ENCODE peak calls at places on chromosomes 4 and X, in seven cellular contexts. One of them, this sample, is unnamed.

GRCh38 chr4:7645956-7646355 is 211.2 kb upstream of the PSAPL1 start:
- DNase-seq in sigmoid colon: no peak
- DNase-seq in breast epithelium: no peak
- DNase-seq in transverse colon: no peak
- DNase-seq in HCT116: no peak
- DNase-seq in esophagus muscularis mucosa: no peak
- DNase-seq in H1: no peak
- DNase-seq in this sample: no peak

GRCh38 chrX:44876076-44876475 is 3.1 kb downstream of the KDM6A start:
- DNase-seq in transverse colon: no peak
- DNase-seq in breast epithelium: no peak
- DNase-seq in H1: no peak
- DNase-seq in esophagus muscularis mucosa: no peak
- DNase-seq in HCT116: no peak
- DNase-seq in sigmoid colon: no peak
- DNase-seq in this sample: no peak

GRCh38 chrX:110228453-110228852 is 89.4 kb downstream of the AMMECR1 start:
- DNase-seq in H1: no peak
- DNase-seq in breast epithelium: no peak
- DNase-seq in HCT116: no peak
- DNase-seq in transverse colon: no peak
- DNase-seq in sigmoid colon: no peak
- DNase-seq in esophagus muscularis mucosa: no peak
- DNase-seq in this sample: no peak

GRCh38 chr4:84379881-84380618 is 119.0 kb downstream of the NKX6-1 start:
- DNase-seq in breast epithelium: no peak
- DNase-seq in transverse colon: no peak
- DNase-seq in H1: no peak
- DNase-seq in sigmoid colon: no peak
- DNase-seq in esophagus muscularis mucosa: no peak
- DNase-seq in HCT116: no peak
- DNase-seq in this sample: no peak

GRCh38 chr4:8370835-8371234 is 69.7 kb downstream of the ACOX3 start:
- DNase-seq in esophagus muscularis mucosa: no peak
- DNase-seq in sigmoid colon: peak
- DNase-seq in breast epithelium: no peak
- DNase-seq in H1: no peak
- DNase-seq in HCT116: no peak
- DNase-seq in transverse colon: no peak
- DNase-seq in this sample: no peak

GRCh38 chr4:46386570-46386969 is 3.4 kb downstream of the GABRA2 start:
- DNase-seq in HCT116: no peak
- DNase-seq in esophagus muscularis mucosa: no peak
- DNase-seq in transverse colon: no peak
- DNase-seq in H1: no peak
- DNase-seq in sigmoid colon: no peak
- DNase-seq in breast epithelium: no peak
- DNase-seq in this sample: no peak

GRCh38 chr4:39446842-39447573 is 11.7 kb downstream of the RPL9 start:
- DNase-seq in sigmoid colon: peak
- DNase-seq in esophagus muscularis mucosa: no peak
- DNase-seq in H1: peak
- DNase-seq in HCT116: no peak
- DNase-seq in transverse colon: peak
- DNase-seq in breast epithelium: peak
- DNase-seq in this sample: peak

GRCh38 chr4:121764702-121765367 is at the start of gene SMIM43:
- DNase-seq in breast epithelium: no peak
- DNase-seq in transverse colon: no peak
- DNase-seq in esophagus muscularis mucosa: no peak
- DNase-seq in sigmoid colon: no peak
- DNase-seq in HCT116: no peak
- DNase-seq in H1: peak
- DNase-seq in this sample: no peak

GRCh38 chr4:17516980-17517379 is 2.0 kb downstream of the CLRN2 start:
- DNase-seq in HCT116: no peak
- DNase-seq in esophagus muscularis mucosa: no peak
- DNase-seq in H1: no peak
- DNase-seq in transverse colon: no peak
- DNase-seq in sigmoid colon: no peak
- DNase-seq in breast epithelium: no peak
- DNase-seq in this sample: no peak

GRCh38 chrX:52263417-52263816 is 78.7 kb downstream of the MAGED4 start:
- DNase-seq in esophagus muscularis mucosa: no peak
- DNase-seq in transverse colon: no peak
- DNase-seq in breast epithelium: no peak
- DNase-seq in HCT116: no peak
- DNase-seq in H1: no peak
- DNase-seq in sigmoid colon: no peak
- DNase-seq in this sample: no peak

GRCh38 chrX:65697915-65698796 is 30.7 kb downstream of the MSN start:
- DNase-seq in HCT116: no peak
- DNase-seq in sigmoid colon: no peak
- DNase-seq in breast epithelium: no peak
- DNase-seq in H1: no peak
- DNase-seq in transverse colon: peak
- DNase-seq in esophagus muscularis mucosa: no peak
- DNase-seq in this sample: no peak

GRCh38 chr4:56197387-56197786 is 189.9 kb downstream of the AASDH start:
- DNase-seq in HCT116: no peak
- DNase-seq in breast epithelium: no peak
- DNase-seq in sigmoid colon: no peak
- DNase-seq in transverse colon: peak
- DNase-seq in esophagus muscularis mucosa: no peak
- DNase-seq in H1: no peak
- DNase-seq in this sample: no peak

GRCh38 chr4:122739174-122739573 is 6.7 kb downstream of the BBS12 start:
- DNase-seq in transverse colon: no peak
- DNase-seq in H1: no peak
- DNase-seq in breast epithelium: no peak
- DNase-seq in sigmoid colon: no peak
- DNase-seq in esophagus muscularis mucosa: no peak
- DNase-seq in HCT116: no peak
- DNase-seq in this sample: no peak

GRCh38 chr4:18197467-18197866 is 175.9 kb upstream of the LCORL start:
- DNase-seq in sigmoid colon: no peak
- DNase-seq in transverse colon: no peak
- DNase-seq in esophagus muscularis mucosa: no peak
- DNase-seq in H1: no peak
- DNase-seq in HCT116: no peak
- DNase-seq in breast epithelium: no peak
- DNase-seq in this sample: no peak

GRCh38 chr4:184475096-184475461 is 729 bp upstream of the IRF2 start:
- DNase-seq in sigmoid colon: peak
- DNase-seq in esophagus muscularis mucosa: no peak
- DNase-seq in HCT116: no peak
- DNase-seq in breast epithelium: peak
- DNase-seq in transverse colon: peak
- DNase-seq in H1: no peak
- DNase-seq in this sample: peak

GRCh38 chr4:184474261-184475095 is at the start of gene IRF2:
- DNase-seq in esophagus muscularis mucosa: peak
- DNase-seq in sigmoid colon: peak
- DNase-seq in H1: peak
- DNase-seq in breast epithelium: peak
- DNase-seq in transverse colon: peak
- DNase-seq in HCT116: peak
- DNase-seq in this sample: peak

GRCh38 chr4:184472540-184473264 is 1.6 kb downstream of the IRF2 start:
- DNase-seq in breast epithelium: peak
- DNase-seq in HCT116: no peak
- DNase-seq in sigmoid colon: peak
- DNase-seq in transverse colon: peak
- DNase-seq in esophagus muscularis mucosa: peak
- DNase-seq in H1: peak
- DNase-seq in this sample: peak

GRCh38 chr4:184473265-184473514 is 1.2 kb downstream of the IRF2 start:
- DNase-seq in HCT116: no peak
- DNase-seq in transverse colon: no peak
- DNase-seq in esophagus muscularis mucosa: no peak
- DNase-seq in sigmoid colon: no peak
- DNase-seq in breast epithelium: no peak
- DNase-seq in H1: peak
- DNase-seq in this sample: no peak

DNA sequence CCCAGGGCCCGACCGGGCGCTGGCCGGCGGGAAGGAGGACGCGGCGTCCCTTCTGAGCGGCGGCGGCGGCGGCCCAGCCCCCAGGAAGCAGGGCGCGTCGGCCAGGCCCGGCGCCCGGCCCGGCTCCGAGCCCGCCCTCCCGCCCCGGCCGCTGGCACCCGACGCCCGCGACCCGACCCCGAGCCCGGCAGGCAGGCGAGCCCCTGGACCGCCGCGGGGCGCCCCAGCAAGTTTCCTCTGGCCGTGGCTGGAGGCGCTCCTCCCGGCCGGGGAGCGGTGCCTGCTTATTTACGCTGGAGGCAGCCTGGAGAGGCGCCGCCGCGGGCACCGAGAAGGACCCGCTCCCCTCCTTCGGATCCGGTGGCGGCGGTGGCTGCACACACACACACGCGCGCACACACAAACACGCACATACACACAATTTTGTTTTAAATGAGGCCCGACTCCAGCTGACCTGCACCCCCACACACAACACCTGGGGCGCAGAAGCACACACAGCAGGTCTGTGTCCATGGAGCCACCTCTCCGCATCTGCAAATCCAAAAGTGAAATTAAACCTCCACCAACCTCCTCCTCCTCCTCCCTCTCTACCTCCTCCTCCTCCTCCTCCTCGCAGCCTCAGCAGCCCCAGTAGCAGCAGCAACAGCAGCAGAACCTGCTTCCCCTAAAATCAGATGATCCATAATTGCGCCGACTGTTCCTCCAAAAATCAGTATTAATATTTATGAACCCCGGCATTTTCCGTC is 662 bp downstream of the IRF2 start:
- DNase-seq in H1: peak
- DNase-seq in transverse colon: peak
- DNase-seq in breast epithelium: peak
- DNase-seq in HCT116: no peak
- DNase-seq in sigmoid colon: no peak
- DNase-seq in esophagus muscularis mucosa: no peak
- DNase-seq in this sample: no peak
- TF ChIP-seq POLR2A in H1: no peak
- TF ChIP-seq POLR2A in transverse colon: no peak
- TF ChIP-seq POLR2A in breast epithelium: no peak
- TF ChIP-seq POLR2A in HCT116: no peak
- TF ChIP-seq POLR2A in sigmoid colon: no peak
- TF ChIP-seq POLR2A in esophagus muscularis mucosa: no peak
- TF ChIP-seq POLR2A in this sample: no peak

GRCh38 chr4:5267418-5267817 is 216.1 kb downstream of the STK32B start:
- DNase-seq in breast epithelium: no peak
- DNase-seq in sigmoid colon: no peak
- DNase-seq in esophagus muscularis mucosa: no peak
- DNase-seq in H1: no peak
- DNase-seq in transverse colon: no peak
- DNase-seq in HCT116: no peak
- DNase-seq in this sample: no peak
- H3K4me3 ChIP-seq in breast epithelium: no peak
- H3K4me3 ChIP-seq in sigmoid colon: no peak
- H3K4me3 ChIP-seq in esophagus muscularis mucosa: no peak
- H3K4me3 ChIP-seq in H1: no peak
- H3K4me3 ChIP-seq in transverse colon: no peak
- H3K4me3 ChIP-seq in HCT116: no peak
- H3K4me3 ChIP-seq in this sample: no peak

GRCh38 chrX:103628386-103629290 is at the start of gene TCEAL1:
- DNase-seq in sigmoid colon: peak
- DNase-seq in HCT116: no peak
- DNase-seq in esophagus muscularis mucosa: peak
- DNase-seq in H1: peak
- DNase-seq in transverse colon: peak
- DNase-seq in breast epithelium: peak
- DNase-seq in this sample: peak
- TF ChIP-seq POLR2AphosphoS5 in sigmoid colon: peak
- TF ChIP-seq POLR2AphosphoS5 in HCT116: no peak
- TF ChIP-seq POLR2AphosphoS5 in esophagus muscularis mucosa: peak
- TF ChIP-seq POLR2AphosphoS5 in H1: no peak
- TF ChIP-seq POLR2AphosphoS5 in transverse colon: peak
- TF ChIP-seq POLR2AphosphoS5 in breast epithelium: no peak
- TF ChIP-seq POLR2AphosphoS5 in this sample: no peak

GRCh38 chr4:76310683-76311082 is 4.2 kb downstream of the STBD1 start:
- DNase-seq in sigmoid colon: no peak
- DNase-seq in breast epithelium: no peak
- DNase-seq in HCT116: no peak
- DNase-seq in transverse colon: no peak
- DNase-seq in esophagus muscularis mucosa: no peak
- DNase-seq in H1: no peak
- DNase-seq in this sample: no peak
- TF ChIP-seq POLR2A in sigmoid colon: no peak
- TF ChIP-seq POLR2A in breast epithelium: no peak
- TF ChIP-seq POLR2A in HCT116: no peak
- TF ChIP-seq POLR2A in transverse colon: no peak
- TF ChIP-seq POLR2A in esophagus muscularis mucosa: no peak
- TF ChIP-seq POLR2A in H1: no peak
- TF ChIP-seq POLR2A in this sample: no peak

DNA sequence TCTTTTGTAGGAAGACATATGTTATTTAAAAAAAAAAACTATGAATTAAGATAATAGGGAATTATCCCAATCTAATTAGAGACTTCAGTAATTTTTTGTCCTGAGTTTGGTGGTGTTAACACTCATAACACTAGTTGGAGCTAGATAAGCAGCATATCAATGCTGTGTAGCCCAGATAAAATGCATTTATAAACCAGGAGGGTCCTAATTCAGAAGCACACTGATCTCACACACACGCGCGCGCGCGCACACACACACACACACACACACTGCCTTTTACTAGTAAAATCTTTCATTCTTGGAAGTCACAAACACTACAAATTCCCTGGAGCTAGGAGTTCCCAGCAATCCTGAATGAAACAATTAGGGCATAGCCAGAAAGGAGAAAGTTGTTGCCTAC is 3.2 kb downstream of the UNC5C start:
- DNase-seq in breast epithelium: no peak
- DNase-seq in esophagus muscularis mucosa: no peak
- DNase-seq in transverse colon: no peak
- DNase-seq in sigmoid colon: no peak
- DNase-seq in HCT116: no peak
- DNase-seq in H1: no peak
- DNase-seq in this sample: no peak
- H3K4me3 ChIP-seq in breast epithelium: peak
- H3K4me3 ChIP-seq in esophagus muscularis mucosa: no peak
- H3K4me3 ChIP-seq in transverse colon: no peak
- H3K4me3 ChIP-seq in sigmoid colon: no peak
- H3K4me3 ChIP-seq in HCT116: no peak
- H3K4me3 ChIP-seq in H1: no peak
- H3K4me3 ChIP-seq in this sample: no peak

GRCh38 chr4:136920092-136920491 is 612.2 kb downstream of the PCDH18 start:
- DNase-seq in breast epithelium: no peak
- DNase-seq in transverse colon: no peak
- DNase-seq in esophagus muscularis mucosa: no peak
- DNase-seq in sigmoid colon: no peak
- DNase-seq in H1: no peak
- DNase-seq in HCT116: no peak
- DNase-seq in this sample: no peak
- TF ChIP-seq POLR2AphosphoS5 in breast epithelium: no peak
- TF ChIP-seq POLR2AphosphoS5 in transverse colon: no peak
- TF ChIP-seq POLR2AphosphoS5 in esophagus muscularis mucosa: no peak
- TF ChIP-seq POLR2AphosphoS5 in sigmoid colon: no peak
- TF ChIP-seq POLR2AphosphoS5 in H1: no peak
- TF ChIP-seq POLR2AphosphoS5 in HCT116: no peak
- TF ChIP-seq POLR2AphosphoS5 in this sample: no peak

GRCh38 chrX:40098264-40099045 is 697 bp upstream of the BCOR start:
- DNase-seq in esophagus muscularis mucosa: no peak
- DNase-seq in HCT116: no peak
- DNase-seq in transverse colon: peak
- DNase-seq in H1: peak
- DNase-seq in sigmoid colon: no peak
- DNase-seq in breast epithelium: no peak
- DNase-seq in this sample: no peak
- TF ChIP-seq POLR2A in esophagus muscularis mucosa: no peak
- TF ChIP-seq POLR2A in HCT116: no peak
- TF ChIP-seq POLR2A in transverse colon: peak
- TF ChIP-seq POLR2A in H1: no peak
- TF ChIP-seq POLR2A in sigmoid colon: peak
- TF ChIP-seq POLR2A in breast epithelium: no peak
- TF ChIP-seq POLR2A in this sample: no peak

This sample was measured in suprapubic skin.